ENCODE peak calls at places on chromosomes 5 and 9, in five cellular contexts. Y, V, P, A and L are unnamed samples.

GRCh38 chr5:1888541-1889251 is 6.0 kb upstream of the IRX4 start:
- DNase-seq in A (no peak), P (no peak), Y (no peak), V (no peak), L (no peak)

GRCh38 chr9:127741831-127742434 is 6.8 kb upstream of the TOR2A start:
- DNase-seq in Y (peak), P (peak), V (peak), A (peak), L (peak)

GRCh38 chr9:137339606-137340462 is 37.8 kb upstream of the NRARP start:
- DNase-seq in P (no peak), A (no peak), V (peak), Y (no peak), L (no peak)

GRCh38 chr5:170411100-170411499 is 21.9 kb upstream of the KCNMB1 start:
- DNase-seq in P (no peak), V (no peak), A (no peak), Y (no peak), L (no peak)

GRCh38 chr9:81266674-81267073 is 422.7 kb downstream of the TLE1 start:
- DNase-seq in P (no peak), V (no peak), A (no peak), Y (no peak), L (no peak)

GRCh38 chr5:95565280-95565920 is 10.5 kb downstream of the ARSK start:
- DNase-seq in Y (no peak), A (no peak), P (no peak), V (no peak), L (no peak)

GRCh38 chr9:38144421-38144820 is 75.4 kb upstream of the SHB start:
- DNase-seq in V (no peak), Y (no peak), P (no peak), A (no peak), L (no peak)

GRCh38 chr9:130483281-130483949 is 38.7 kb downstream of the ASS1 start:
- DNase-seq in A (no peak), P (no peak), V (no peak), Y (no peak), L (no peak)

GRCh38 chr5:137119321-137119720 is 379.8 kb downstream of the SPOCK1 start:
- DNase-seq in Y (no peak), A (no peak), P (no peak), V (no peak), L (no peak)

GRCh38 chr5:177339107-177339638 is 12.3 kb downstream of the LMAN2 start:
- DNase-seq in Y (no peak), V (no peak), A (peak), P (no peak), L (no peak)

GRCh38 chr5:177447066-177447610 is 524 bp downstream of the PRR7 start:
- DNase-seq in A (peak), Y (peak), P (peak), V (peak), L (peak)

GRCh38 chr5:129361441-129362025 is 98.6 kb upstream of the ADAMTS19 start:
- DNase-seq in V (no peak), Y (no peak), A (no peak), P (no peak), L (no peak)

GRCh38 chr9:114641974-114642373 is 15.6 kb downstream of the TEX53 start:
- DNase-seq in V (no peak), A (no peak), Y (no peak), P (no peak), L (no peak)

GRCh38 chr9:27247756-27248155 is 49.2 kb downstream of the EQTN start:
- DNase-seq in P (peak), A (peak), Y (peak), V (peak), L (peak)

GRCh38 chr5:147675168-147675567 is 107.4 kb downstream of the JAKMIP2 start:
- DNase-seq in A (no peak), Y (no peak), P (no peak), V (no peak), L (no peak)

GRCh38 chr9:98854206-98854756 is 46.8 kb downstream of the GALNT12 start:
- DNase-seq in A (no peak), Y (no peak), V (no peak), P (no peak), L (no peak)

GRCh38 chr9:27539479-27540441 is 10.1 kb upstream of the MOB3B start:
- DNase-seq in P (no peak), V (no peak), Y (no peak), A (peak), L (no peak)

GRCh38 chr9:129779560-129780190 is 23.3 kb upstream of the TOR1B start:
- DNase-seq in V (no peak), P (no peak), Y (no peak), A (no peak), L (no peak)

GRCh38 chr5:159416438-159416837 is 86.2 kb upstream of the IL12B start:
- DNase-seq in A (no peak), P (no peak), Y (no peak), V (no peak), L (no peak)

GRCh38 chr5:159415301-159415937 is 85.1 kb upstream of the IL12B start:
- DNase-seq in Y (no peak), A (no peak), V (no peak), P (no peak), L (no peak)

GRCh38 chr5:159422371-159422770 is 92.1 kb upstream of the IL12B start:
- DNase-seq in Y (no peak), P (no peak), V (no peak), A (no peak), L (no peak)

GRCh38 chr5:159417170-159417569 is 86.9 kb upstream of the IL12B start:
- DNase-seq in A (no peak), P (no peak), V (no peak), Y (no peak), L (no peak)

DNA sequence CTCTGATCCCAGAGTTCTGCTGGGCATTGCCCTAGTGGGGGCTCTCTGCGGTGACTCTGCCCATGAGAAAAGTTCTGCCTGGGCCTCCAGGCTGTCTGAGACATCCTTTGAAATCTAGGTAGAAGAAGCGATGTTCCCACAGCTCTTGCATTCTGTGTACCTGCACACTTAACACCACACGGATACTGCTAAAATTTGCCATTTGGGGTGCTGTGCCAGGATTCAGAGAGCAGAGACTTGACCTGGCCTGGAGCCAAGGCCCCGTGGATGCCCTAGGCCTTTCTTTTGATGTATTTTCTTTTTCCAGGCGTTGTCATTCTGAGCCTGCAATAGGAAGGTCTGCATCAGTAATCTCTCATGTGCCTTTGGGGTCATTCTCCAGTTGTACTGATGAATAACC is 89.3 kb upstream of the IL12B start:
- DNase-seq in Y (no peak), P (peak), V (no peak), A (no peak), L (no peak)
- TF ChIP-seq CTCF in Y (no peak), P (no peak), V (no peak), A (no peak), L (no peak)

GRCh38 chr5:142149363-142149762 is 40.8 kb downstream of the NDFIP1 start:
- DNase-seq in A (no peak), Y (no peak), P (no peak), V (no peak), L (no peak)
- TF ChIP-seq CTCF in A (no peak), Y (no peak), P (no peak), V (no peak), L (no peak)

DNA sequence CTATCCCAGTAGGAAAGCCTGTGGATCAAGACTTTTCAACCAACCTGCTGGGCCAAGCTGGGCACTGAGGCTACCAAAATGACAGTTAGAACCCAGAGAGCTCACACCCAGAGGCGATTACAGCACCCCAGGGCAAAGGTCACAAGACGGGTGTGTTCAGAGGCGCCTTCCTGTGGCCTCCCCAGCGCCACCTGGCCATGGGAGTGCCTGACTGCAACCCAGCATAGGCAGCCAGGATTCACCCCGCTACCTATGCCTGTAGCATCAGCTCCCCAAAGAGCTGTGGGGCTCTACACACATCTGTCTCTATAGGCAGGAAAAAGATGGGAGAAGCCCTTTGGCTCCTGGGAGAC is 33.5 kb downstream of the PDGFRB start:
- DNase-seq in P (no peak), V (peak), A (peak), Y (peak), L (no peak)
- TF ChIP-seq CTCF in P (no peak), V (no peak), A (peak), Y (no peak), L (no peak)

GRCh38 chr5:57884346-57885102 is 401.9 kb upstream of the ACTBL2 start:
- DNase-seq in Y (no peak), V (no peak), A (no peak), P (no peak), L (no peak)

GRCh38 chr5:57889558-57889957 is 406.9 kb upstream of the ACTBL2 start:
- DNase-seq in Y (no peak), A (peak), P (no peak), V (no peak), L (peak)

GRCh38 chr5:57891443-57891842 is 408.8 kb upstream of the ACTBL2 start:
- DNase-seq in A (no peak), Y (no peak), P (no peak), V (no peak), L (peak)

DNA sequence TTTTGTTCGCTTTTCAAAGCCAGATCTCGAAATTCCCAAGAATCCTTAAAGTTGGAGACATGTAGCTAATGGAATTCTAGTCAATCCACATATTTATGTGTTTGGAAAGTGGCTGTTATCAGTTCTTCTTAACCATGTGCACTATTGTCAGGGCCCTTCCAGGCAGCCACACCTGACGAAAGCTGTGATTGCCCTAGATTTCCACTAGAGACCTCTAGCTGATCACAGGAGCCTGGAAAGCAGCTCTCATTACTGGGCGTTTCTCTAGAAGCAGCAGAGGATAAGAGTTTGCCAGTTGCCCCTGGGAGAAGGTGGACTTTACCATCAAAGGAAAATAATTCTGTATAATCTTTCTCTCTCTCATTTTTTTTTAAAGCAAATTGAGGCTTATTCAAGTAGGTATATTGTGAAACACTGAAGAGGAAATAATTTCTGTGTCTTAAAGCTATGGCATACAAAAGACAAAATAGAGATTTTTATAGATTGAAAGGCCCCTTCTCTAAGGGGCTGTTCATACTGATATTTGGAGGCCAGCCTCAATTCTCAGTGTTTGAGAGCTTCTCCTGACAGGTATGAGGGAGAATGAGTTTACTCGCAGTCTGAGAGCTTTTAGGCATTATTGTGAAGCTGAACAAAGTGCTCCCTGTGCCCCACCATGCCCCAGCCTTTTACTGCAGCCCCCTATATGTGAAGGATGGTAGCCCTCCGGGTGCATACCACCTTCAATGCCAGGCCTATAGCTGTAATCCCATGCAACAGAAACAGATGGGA is 405.4 kb upstream of the ACTBL2 start:
- DNase-seq in V (peak), A (peak), Y (peak), P (peak), L (peak)
- TF ChIP-seq CTCF in V (peak), A (peak), Y (no peak), P (no peak), L (no peak)

GRCh38 chr9:71765693-71766092 is 2.6 kb downstream of the CEMIP2 start:
- DNase-seq in V (no peak), P (no peak), A (no peak), Y (no peak), L (no peak)

GRCh38 chr9:71769175-71770165 is 1.2 kb upstream of the CEMIP2 start:
- DNase-seq in V (peak), P (peak), Y (peak), A (peak), L (peak)

GRCh38 chr9:71766663-71767062 is 1.6 kb downstream of the CEMIP2 start:
- DNase-seq in Y (no peak), P (no peak), A (no peak), V (no peak), L (no peak)

GRCh38 chr9:71767421-71768321 is 642 bp downstream of the CEMIP2 start:
- DNase-seq in P (peak), Y (peak), A (peak), V (peak), L (peak)

DNA sequence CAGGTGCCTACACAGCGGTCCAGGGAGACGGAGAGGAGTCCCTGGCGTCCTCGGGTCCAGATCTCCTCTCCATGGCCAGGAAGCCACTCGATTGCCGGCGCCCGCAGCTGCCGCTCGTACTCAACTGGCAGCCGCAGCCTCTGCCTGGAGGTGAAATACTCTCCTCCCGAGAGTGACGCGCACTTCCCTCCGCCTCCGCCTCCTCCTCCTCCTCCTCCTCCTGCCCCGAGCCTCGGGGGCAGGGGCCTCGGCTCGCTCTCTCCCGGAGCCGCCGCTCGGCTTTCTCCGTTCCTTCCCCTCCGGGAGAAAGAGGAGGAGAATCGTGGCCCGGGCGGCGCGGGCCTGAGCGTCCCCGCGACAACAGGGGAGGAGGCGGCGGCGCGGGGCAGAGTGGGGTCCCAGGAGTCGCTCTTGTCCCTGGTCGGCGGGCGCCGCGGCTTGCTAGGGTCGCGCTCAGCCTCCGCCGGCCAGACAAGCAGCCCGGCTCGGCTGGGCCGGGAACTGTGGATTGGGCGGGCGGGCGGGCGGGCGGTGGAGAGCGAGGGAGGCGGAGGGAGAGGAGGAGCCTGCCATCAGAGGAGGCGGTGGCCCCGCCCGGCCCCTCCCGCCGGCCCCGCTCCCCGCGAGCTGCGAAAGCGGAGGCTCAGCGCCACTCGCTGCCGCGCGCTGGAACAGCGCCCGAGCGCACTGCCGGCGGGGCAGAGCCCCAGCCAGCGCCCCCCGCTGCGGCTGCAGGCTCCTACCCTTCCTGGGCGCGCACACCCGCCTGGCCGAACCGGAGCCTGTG is at the start of gene CEMIP2:
- DNase-seq in Y (peak), V (peak), P (peak), A (peak), L (peak)
- TF ChIP-seq CTCF in Y (no peak), V (peak), P (no peak), A (no peak), L (no peak)

DNA sequence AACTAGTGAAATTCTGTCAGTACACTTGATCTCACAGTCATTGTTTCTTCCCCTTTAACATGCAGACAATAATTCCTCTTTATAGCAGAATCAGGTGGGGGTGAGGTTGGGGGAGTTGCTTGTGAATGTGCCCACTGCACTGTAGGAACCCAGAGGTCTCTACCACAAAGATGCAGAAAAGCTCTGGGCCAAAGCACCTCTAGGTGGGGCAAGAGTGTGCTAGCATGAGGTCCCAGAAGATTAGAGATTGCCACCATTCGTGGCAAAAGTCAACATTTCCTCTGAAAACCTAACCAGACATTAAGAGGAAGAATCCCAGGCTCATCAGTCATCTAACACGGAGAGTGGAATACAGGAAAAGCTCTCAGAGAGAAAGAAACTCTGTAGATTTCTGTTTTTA is 74.5 kb downstream of the PTCD2 start:
- DNase-seq in P (no peak), V (no peak), Y (no peak), A (no peak), L (no peak)
- TF ChIP-seq CTCF in P (no peak), V (no peak), Y (no peak), A (no peak), L (no peak)

DNA sequence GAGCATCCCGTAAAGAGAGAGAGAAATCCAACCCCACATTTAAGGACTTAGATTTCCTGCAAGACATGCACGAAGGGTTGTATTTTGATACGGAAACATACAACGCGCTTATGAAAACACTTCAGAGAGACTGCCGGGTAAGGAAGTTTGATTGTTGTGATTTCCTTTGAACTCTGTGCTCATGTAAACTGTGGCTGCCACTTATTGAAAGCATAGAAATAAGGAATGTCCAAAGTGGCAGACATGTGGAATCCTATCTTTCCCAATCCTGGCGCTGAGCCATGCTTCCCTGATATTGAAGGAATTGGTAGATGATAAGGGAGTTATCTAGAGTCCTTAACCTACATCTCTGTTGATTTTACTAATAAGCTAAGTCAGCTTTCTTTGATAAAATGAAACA is 119.4 kb downstream of the PRKACG start:
- DNase-seq in Y (no peak), A (no peak), P (peak), V (peak), L (no peak)
- TF ChIP-seq CTCF in Y (no peak), A (no peak), P (no peak), V (no peak), L (no peak)

DNA sequence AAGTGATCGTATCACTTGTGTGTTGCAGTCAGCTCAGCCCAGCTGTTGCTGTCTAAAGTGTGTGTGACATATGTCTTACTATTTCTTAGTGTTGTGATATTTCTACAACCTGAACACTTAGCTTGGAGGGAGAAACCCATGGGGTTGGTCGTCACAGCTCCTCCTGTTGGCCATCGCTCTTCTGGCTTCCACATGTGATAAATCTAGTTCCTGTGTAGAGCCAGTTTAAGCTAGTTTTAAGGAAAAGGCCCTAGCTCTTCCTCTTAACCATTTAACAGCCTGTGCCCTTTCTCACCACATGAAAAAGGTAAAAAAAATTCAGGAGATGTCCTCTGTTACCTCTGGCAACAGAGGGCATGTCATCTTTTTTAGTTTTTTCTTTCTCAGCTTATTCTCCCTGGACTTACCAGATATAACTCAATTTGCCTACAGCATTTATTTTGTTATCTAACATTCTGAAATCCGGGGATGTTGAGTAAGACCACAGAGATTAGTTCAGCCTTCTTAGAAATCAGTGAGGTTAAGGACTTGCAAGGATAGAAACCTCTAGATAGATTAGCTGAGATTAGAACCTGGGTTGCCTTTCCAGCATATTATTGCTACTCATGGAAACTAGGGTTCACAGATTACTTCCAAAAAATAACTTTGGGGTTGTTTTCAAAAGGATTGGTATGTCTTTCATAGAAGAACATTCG is 100.4 kb downstream of the GAPVD1 start:
- DNase-seq in Y (peak), P (no peak), V (no peak), A (no peak), L (peak)
- TF ChIP-seq CTCF in Y (no peak), P (no peak), V (no peak), A (no peak), L (peak)

GRCh38 chr9:121500165-121500478 is 478 bp upstream of the GGTA1 start:
- DNase-seq in A (no peak), Y (no peak), V (no peak), P (no peak), L (no peak)

GRCh38 chr9:121498150-121498486 is 1.5 kb downstream of the GGTA1 start:
- DNase-seq in A (peak), P (peak), V (peak), Y (peak), L (peak)

GRCh38 chr9:121499177-121499426 is 542 bp downstream of the GGTA1 start:
- DNase-seq in A (no peak), Y (no peak), V (no peak), P (no peak), L (no peak)

GRCh38 chr9:121499427-121500164 is at the start of gene GGTA1:
- DNase-seq in V (peak), Y (peak), P (peak), A (peak), L (peak)

GRCh38 chr9:121498487-121499176 is 1.0 kb downstream of the GGTA1 start:
- DNase-seq in Y (peak), P (peak), V (peak), A (peak), L (peak)
- TF ChIP-seq CTCF in Y (no peak), P (peak), V (no peak), A (peak), L (no peak)